ENCODE peak calls at places on chromosomes 12 and 14, in seven cellular contexts. E, J, N, Y, B, K and P are unnamed samples.

GRCh38 chr14:105195533-105196227 is 14.6 kb upstream of the NUDT14 start:
- DNase-seq in E (no peak), J (no peak), N (no peak), Y (no peak), B (no peak), K (peak), P (no peak)

GRCh38 chr14:105476937-105477658 is 2.5 kb downstream of the CRIP2 start:
- DNase-seq in E (no peak), J (no peak), N (no peak), Y (no peak), B (no peak), K (peak), P (no peak)

GRCh38 chr14:61145258-61145902 is 135.8 kb downstream of the TMEM30B start:
- DNase-seq in E (no peak), J (peak), N (no peak), Y (peak), B (no peak), K (no peak), P (no peak)

GRCh38 chr12:62078020-62078419 is 182.2 kb upstream of the USP15 start:
- DNase-seq in E (no peak), J (no peak), N (no peak), Y (no peak), B (no peak), K (no peak), P (no peak)

GRCh38 chr14:74389980-74390379 is 36.0 kb downstream of the SYNDIG1L start:
- DNase-seq in E (no peak), J (no peak), N (no peak), Y (no peak), B (no peak), K (no peak), P (no peak)

GRCh38 chr12:41983896-41984295 is 160.8 kb downstream of the GXYLT1 start:
- DNase-seq in E (no peak), J (no peak), N (no peak), Y (no peak), B (no peak), K (no peak), P (no peak)

GRCh38 chr14:30283822-30284446 is 275.0 kb upstream of the G2E3 start:
- DNase-seq in E (no peak), J (peak), N (no peak), Y (no peak), B (peak), K (peak), P (no peak)

GRCh38 chr12:5789469-5789968 is 155.5 kb downstream of the ANO2 start:
- DNase-seq in E (no peak), J (no peak), N (no peak), Y (no peak), B (no peak), K (no peak), P (no peak)

GRCh38 chr12:52014567-52015392 is 8.0 kb downstream of the TAMALIN start:
- DNase-seq in E (no peak), J (peak), N (no peak), Y (no peak), B (no peak), K (no peak), P (no peak)

GRCh38 chr12:8698132-8698829 is 490 bp downstream of the RIMKLB start:
- DNase-seq in E (no peak), J (peak), N (peak), Y (no peak), B (peak), K (peak), P (peak)

GRCh38 chr12:109154485-109155438 is 38.4 kb downstream of the ACACB start:
- DNase-seq in E (peak), J (peak), N (peak), Y (peak), B (peak), K (peak), P (peak)

GRCh38 chr12:19530631-19531020 is 91.3 kb downstream of the AEBP2 start:
- DNase-seq in E (no peak), J (no peak), N (no peak), Y (no peak), B (no peak), K (no peak), P (no peak)

GRCh38 chr14:52960627-52961026 is 9.8 kb upstream of the FERMT2 start:
- DNase-seq in E (no peak), J (no peak), N (no peak), Y (no peak), B (no peak), K (peak), P (no peak)

GRCh38 chr12:120115066-120115465 is 1.5 kb downstream of the RAB35 start:
- DNase-seq in E (no peak), J (peak), N (no peak), Y (no peak), B (peak), K (no peak), P (no peak)

GRCh38 chr14:90060312-90060964 is 1.4 kb upstream of the KCNK13 start:
- DNase-seq in E (no peak), J (peak), N (no peak), Y (no peak), B (peak), K (peak), P (no peak)

GRCh38 chr12:6367065-6367968 is 8.0 kb downstream of the SCNN1A start:
- DNase-seq in E (no peak), J (no peak), N (peak), Y (no peak), B (peak), K (peak), P (no peak)

GRCh38 chr12:12017135-12017581 is 53.6 kb upstream of the BCL2L14 start:
- DNase-seq in E (no peak), J (no peak), N (no peak), Y (no peak), B (no peak), K (peak), P (no peak)

GRCh38 chr12:122028601-122029560 is 7.2 kb downstream of the BCL7A start:
- DNase-seq in E (no peak), J (no peak), N (peak), Y (no peak), B (no peak), K (no peak), P (no peak)

GRCh38 chr14:35883677-35884293 is 57.6 kb downstream of the BRMS1L start:
- DNase-seq in E (no peak), J (peak), N (no peak), Y (no peak), B (peak), K (peak), P (no peak)

GRCh38 chr14:74886001-74886400 is 4.3 kb downstream of the DLST start:
- DNase-seq in E (no peak), J (peak), N (no peak), Y (peak), B (no peak), K (no peak), P (no peak)

GRCh38 chr14:106802413-106803364 is 1276.3 kb downstream of the TMEM121 start:
- DNase-seq in E (no peak), J (no peak), N (peak), Y (no peak), B (no peak), K (no peak), P (no peak)